ENCODE peak calls at places on chromosome 3, in four cellular contexts. D is fibroblast of the aortic adventitia, J is sigmoid colon, M is PC-9. H is an unnamed sample.

GRCh38 chr3:117524890-117525289 is 815.3 kb downstream of the TUSC7 start:
- DNase-seq in J (no peak), D (peak), M (no peak), H (no peak)

GRCh38 chr3:17158941-17159682 is 274.4 kb downstream of the PLCL2 start:
- DNase-seq in J (no peak), D (no peak), M (no peak), H (no peak)

GRCh38 chr3:193899001-193899400 is 236.9 kb upstream of the HES1 start:
- DNase-seq in M (no peak), J (no peak), D (no peak), H (no peak)

GRCh38 chr3:138327831-138328230 is 1.8 kb downstream of the NME9 start:
- DNase-seq in M (no peak), J (no peak), D (no peak), H (no peak)

GRCh38 chr3:47225310-47225906 is 57.2 kb downstream of the KIF9 start:
- DNase-seq in D (peak), M (no peak), J (no peak), H (no peak)

GRCh38 chr3:173891272-173892100 is 493.9 kb downstream of the NLGN1 start:
- DNase-seq in D (no peak), J (no peak), M (no peak), H (no peak)

GRCh38 chr3:140113983-140114923 is 179.3 kb downstream of the CLSTN2 start:
- DNase-seq in M (no peak), D (no peak), J (no peak), H (no peak)

GRCh38 chr3:51394541-51394940 is 3.5 kb downstream of the RBM15B start:
- DNase-seq in J (no peak), M (no peak), D (no peak), H (no peak)

GRCh38 chr3:48756640-48757039 is 39.6 kb upstream of the IP6K2 start:
- DNase-seq in M (no peak), J (no peak), D (no peak), H (no peak)

GRCh38 chr3:32621466-32621865 is 50.8 kb upstream of the DYNC1LI1 start:
- DNase-seq in J (no peak), M (no peak), D (no peak), H (no peak)

GRCh38 chr3:64150527-64151238 is 74.6 kb downstream of the PRICKLE2 start:
- DNase-seq in M (peak), D (peak), J (peak), H (peak)

GRCh38 chr3:157100079-157100477 is 59.9 kb downstream of the CCNL1 start:
- DNase-seq in J (no peak), D (no peak), M (no peak), H (no peak)

GRCh38 chr3:193831495-193832455 is 238.8 kb downstream of the OPA1 start:
- DNase-seq in D (no peak), J (no peak), M (peak), H (no peak)

DNA sequence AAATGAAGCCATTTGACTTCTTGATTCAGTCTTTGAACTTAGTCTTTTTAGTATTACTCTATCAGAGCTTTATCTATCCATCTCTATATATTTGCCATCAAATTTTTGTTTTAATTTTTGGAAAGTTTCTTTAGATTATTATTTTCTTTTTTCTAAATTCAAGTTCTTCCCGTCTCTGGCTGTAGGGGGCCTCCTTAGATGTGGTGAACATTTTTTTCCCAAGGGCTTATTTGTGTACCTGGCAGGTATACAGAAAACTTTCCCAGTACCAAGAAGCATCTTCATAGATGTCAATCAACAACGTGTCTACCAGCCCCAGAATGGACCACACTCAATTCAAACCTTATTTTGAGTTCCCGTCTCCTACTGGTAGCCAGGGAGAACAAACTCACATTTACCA is 486.8 kb upstream of the CNTN4 start:
- DNase-seq in D (no peak), J (no peak), M (no peak), H (no peak)
- TF ChIP-seq CTCF in D (no peak), J (no peak), M (no peak), H (no peak)

DNA sequence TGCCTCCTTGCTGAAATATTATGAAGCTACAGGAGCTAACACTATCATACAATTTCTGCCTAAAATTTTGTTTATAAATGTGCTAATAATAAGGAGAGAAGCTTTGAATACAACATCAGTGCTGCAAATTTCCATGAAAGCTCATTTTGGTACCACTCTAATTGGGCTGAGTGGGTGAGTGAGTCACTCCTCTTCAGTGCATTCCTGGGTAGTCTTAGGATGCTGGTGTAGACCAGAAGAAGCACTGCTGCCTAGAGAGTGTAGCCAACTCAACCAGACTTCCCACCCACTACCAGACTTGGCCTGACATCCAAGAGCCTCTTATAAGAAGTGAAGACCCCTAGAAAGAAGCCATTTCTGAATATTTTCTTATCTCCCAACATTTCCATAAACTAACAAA is 32.5 kb upstream of the CCDC54 start:
- DNase-seq in M (no peak), J (no peak), D (no peak), H (no peak)
- H3K4me3 ChIP-seq in M (no peak), J (no peak), D (no peak), H (no peak)

GRCh38 chr3:141380279-141380678 is 12.0 kb downstream of the ZBTB38 start:
- DNase-seq in M (no peak), J (no peak), D (no peak), H (no peak)
- TF ChIP-seq CTCF in M (no peak), J (no peak), D (no peak), H (no peak)

GRCh38 chr3:71398157-71398836 is 185.2 kb downstream of the FOXP1 start:
- DNase-seq in M (no peak), D (no peak), J (no peak), H (no peak)
- H3K4me3 ChIP-seq in M (no peak), D (no peak), J (no peak), H (no peak)

DNA sequence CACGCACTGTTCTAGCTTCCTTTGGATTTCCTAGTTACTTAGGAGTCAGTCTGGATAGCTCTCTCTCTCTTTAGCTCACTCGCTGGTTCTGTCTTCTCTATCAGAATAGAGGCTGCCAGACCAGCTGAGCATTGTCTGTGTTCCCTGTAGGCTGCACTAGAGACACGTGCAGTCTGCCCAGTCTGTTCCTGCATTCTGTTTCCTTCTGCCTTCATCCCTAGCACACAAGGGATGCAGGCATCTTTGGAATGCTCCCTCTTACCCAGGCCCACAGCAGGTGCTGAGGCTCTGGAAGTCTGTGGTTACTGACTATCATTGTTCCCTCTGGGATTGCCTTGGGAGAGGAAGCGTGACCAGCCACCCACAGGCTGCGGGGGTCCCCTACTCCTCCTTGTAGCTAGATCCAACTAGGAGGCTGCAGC is 322.8 kb downstream of the ZNF621 start:
- DNase-seq in M (peak), D (peak), J (no peak), H (no peak)
- TF ChIP-seq CTCF in M (no peak), D (no peak), J (no peak), H (no peak)

GRCh38 chr3:66153961-66154923 is 66.6 kb upstream of the SLC25A26 start:
- DNase-seq in D (peak), M (no peak), J (no peak), H (no peak)

GRCh38 chr3:66150977-66151376 is 69.8 kb upstream of the SLC25A26 start:
- DNase-seq in M (no peak), D (no peak), J (no peak), H (no peak)

GRCh38 chr3:66152336-66152735 is 68.5 kb upstream of the SLC25A26 start:
- DNase-seq in D (no peak), J (no peak), M (no peak), H (no peak)

GRCh38 chr3:66149269-66149668 is 71.5 kb upstream of the SLC25A26 start:
- DNase-seq in J (no peak), D (no peak), M (no peak), H (no peak)

DNA sequence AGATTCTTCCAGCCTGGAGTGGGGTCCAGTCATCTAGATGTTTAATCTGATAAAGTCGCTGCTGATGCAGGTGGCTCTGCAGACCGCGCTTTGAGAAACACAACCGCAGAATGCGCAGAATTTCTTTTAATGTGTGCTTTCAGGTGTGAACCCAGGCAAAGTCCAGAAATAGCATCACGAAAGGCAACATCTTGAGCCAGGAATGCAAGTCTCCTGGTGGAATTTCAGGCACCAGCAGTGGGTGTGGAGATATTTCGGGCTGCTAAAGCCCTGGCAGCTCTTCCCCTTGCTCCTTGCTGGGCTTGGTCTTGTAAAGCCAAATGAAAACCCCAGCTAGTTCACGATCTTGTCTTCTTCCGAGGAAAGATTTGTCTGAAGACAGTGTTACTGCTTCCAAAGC is 67.3 kb upstream of the SLC25A26 start:
- DNase-seq in J (no peak), D (peak), M (peak), H (no peak)
- H3K4me3 ChIP-seq in J (peak), D (peak), M (no peak), H (peak)

GRCh38 chr3:192514754-192515660 is 212.3 kb downstream of the FGF12 start:
- DNase-seq in J (no peak), D (no peak), M (peak), H (no peak)
- TF ChIP-seq CTCF in J (no peak), D (no peak), M (peak), H (peak)

H was measured in HFF-Myc.